ENCODE peak calls at places on chromosomes 16 and 17, in ten cellular contexts. F is ovary; C is activated naive CD4-positive, alpha-beta T cell treated with anti-CD3 and anti-CD28 coated beads for 36 hours; O is AG04450; Y is stimulated activated CD8-positive, alpha-beta memory T cell treated with anti-CD3 and anti-CD28 coated beads, Interleukin-7, amount 100 ng/mL, for 1 hour; L is NCI-H1417; D is kidney glomerular epithelial cell; N is NCI-H1694 treated with DMSO at 0.1 percent for 48 hours; T is stimulated activated CD4-positive, alpha-beta T cell treated with anti-CD3 and anti-CD28 coated beads, Interleukin-4, amount 100 ng/mL, for 1 hour; S is glutamatergic neuron. P is an unnamed sample.

GRCh38 chr16:85681255-85681654 is 7.5 kb downstream of the GINS2 start:
- DNase-seq in F (no peak), C (no peak), D (no peak), Y (no peak), L (no peak), O (no peak), N (no peak), T (no peak), S (no peak), P (no peak)

GRCh38 chr16:84588991-84589390 is 28.9 kb downstream of the COTL1 start:
- DNase-seq in S (no peak), F (no peak), O (no peak), D (no peak), N (no peak), C (no peak), T (no peak), L (no peak), Y (no peak), P (no peak)

GRCh38 chr16:66487580-66488235 is 60.6 kb downstream of the BEAN1 start:
- DNase-seq in C (no peak), N (no peak), D (no peak), Y (no peak), F (peak), O (no peak), T (no peak), L (no peak), S (no peak), P (no peak)

GRCh38 chr16:28902909-28903308 is 22.1 kb downstream of the RABEP2 start:
- DNase-seq in D (no peak), T (no peak), S (no peak), L (no peak), F (no peak), C (no peak), N (no peak), Y (no peak), O (no peak), P (no peak)

GRCh38 chr17:16661217-16661616 is 7.6 kb upstream of the ZNF624 start:
- DNase-seq in O (no peak), D (no peak), C (no peak), Y (no peak), F (no peak), N (no peak), T (no peak), L (no peak), S (no peak), P (no peak)

GRCh38 chr16:79191933-79192332 is 408.6 kb downstream of the MAF start:
- DNase-seq in S (no peak), T (no peak), C (no peak), D (peak), O (no peak), Y (no peak), N (no peak), F (no peak), L (no peak), P (no peak)

GRCh38 chr17:19540706-19541370 is 7.2 kb downstream of the SLC47A1 start:
- DNase-seq in D (no peak), C (no peak), N (no peak), Y (no peak), O (no peak), S (no peak), L (no peak), T (no peak), F (no peak), P (no peak)

GRCh38 chr16:87143661-87144121 is 173.5 kb downstream of the C16orf95 start:
- DNase-seq in C (no peak), L (no peak), T (no peak), F (no peak), N (no peak), Y (no peak), S (no peak), D (no peak), O (no peak), P (no peak)

GRCh38 chr17:80362428-80363119 is 52.4 kb upstream of the ENDOV start:
- DNase-seq in S (no peak), L (no peak), C (no peak), F (peak), O (no peak), N (no peak), Y (no peak), D (no peak), T (no peak), P (no peak)

GRCh38 chr16:24848065-24848464 is 2.3 kb downstream of the SLC5A11 start:
- DNase-seq in T (no peak), O (no peak), N (no peak), F (no peak), C (no peak), S (no peak), Y (no peak), L (no peak), D (no peak), P (no peak)

GRCh38 chr16:80006175-80006895 is 405.8 kb upstream of the MAF start:
- DNase-seq in N (no peak), L (no peak), F (peak), D (no peak), C (no peak), S (no peak), O (no peak), Y (no peak), T (no peak), P (no peak)

GRCh38 chr17:72699566-72699965 is 392.9 kb downstream of the SLC39A11 start:
- DNase-seq in C (no peak), Y (no peak), T (no peak), L (no peak), S (no peak), F (no peak), D (no peak), N (no peak), O (no peak), P (no peak)

P was measured in BE2C.